ENCODE peak calls at places on chromosome 17, in six cellular contexts. One of them, this sample, is unnamed.

GRCh38 chr17:9204623-9205329 is 183.5 kb downstream of the NTN1 start:
- DNase-seq in GM12878: no peak
- DNase-seq in HEK293T: no peak
- DNase-seq in IMR-90: no peak
- DNase-seq in HepG2: no peak
- DNase-seq in K562: no peak
- DNase-seq in this sample: no peak

GRCh38 chr17:58270476-58271290 is 10.1 kb downstream of the MPO start:
- DNase-seq in GM12878: no peak
- DNase-seq in HEK293T: peak; percentile 12
- DNase-seq in IMR-90: no peak
- DNase-seq in HepG2: no peak
- DNase-seq in K562: peak; percentile 23
- DNase-seq in this sample: no peak

GRCh38 chr17:76452102-76452645 is 778 bp downstream of the UBE2O start:
- DNase-seq in GM12878: no peak
- DNase-seq in HEK293T: no peak
- DNase-seq in IMR-90: no peak
- DNase-seq in HepG2: no peak
- DNase-seq in K562: no peak
- DNase-seq in this sample: no peak

GRCh38 chr17:78961571-78961970 is 18.2 kb downstream of the LGALS3BP start:
- DNase-seq in GM12878: no peak
- DNase-seq in HEK293T: no peak
- DNase-seq in IMR-90: no peak
- DNase-seq in HepG2: no peak
- DNase-seq in K562: no peak
- DNase-seq in this sample: no peak

GRCh38 chr17:14797021-14797420 is 468.1 kb downstream of the PMP22 start:
- DNase-seq in GM12878: no peak
- DNase-seq in HEK293T: no peak
- DNase-seq in IMR-90: no peak
- DNase-seq in HepG2: no peak
- DNase-seq in K562: no peak
- DNase-seq in this sample: no peak

GRCh38 chr17:6066183-6066948 is 3.8 kb upstream of the WSCD1 start:
- DNase-seq in GM12878: no peak
- DNase-seq in HEK293T: no peak
- DNase-seq in IMR-90: no peak
- DNase-seq in HepG2: no peak
- DNase-seq in K562: no peak
- DNase-seq in this sample: no peak

GRCh38 chr17:66420961-66421371 is 118.6 kb downstream of the PRKCA start:
- DNase-seq in GM12878: no peak
- DNase-seq in HEK293T: no peak
- DNase-seq in IMR-90: peak; percentile 77
- DNase-seq in HepG2: peak; percentile 55
- DNase-seq in K562: no peak
- DNase-seq in this sample: no peak

GRCh38 chr17:4719684-4720221 is 9.3 kb downstream of the ARRB2 start:
- DNase-seq in GM12878: no peak
- DNase-seq in HEK293T: peak; percentile 30
- DNase-seq in IMR-90: no peak
- DNase-seq in HepG2: no peak
- DNase-seq in K562: no peak
- DNase-seq in this sample: peak; percentile 84

GRCh38 chr17:79789943-79790804 is 6.7 kb downstream of the CBX8 start:
- DNase-seq in GM12878: no peak
- DNase-seq in HEK293T: peak; percentile 67
- DNase-seq in IMR-90: no peak
- DNase-seq in HepG2: no peak
- DNase-seq in K562: peak; percentile 87
- DNase-seq in this sample: peak; percentile 95

GRCh38 chr17:37300683-37301082 is 75.1 kb upstream of the C17orf78 start:
- DNase-seq in GM12878: no peak
- DNase-seq in HEK293T: no peak
- DNase-seq in IMR-90: no peak
- DNase-seq in HepG2: no peak
- DNase-seq in K562: no peak
- DNase-seq in this sample: no peak

GRCh38 chr17:51860934-51861561 is 297.5 kb downstream of the CA10 start:
- DNase-seq in GM12878: no peak
- DNase-seq in HEK293T: peak; percentile 43
- DNase-seq in IMR-90: no peak
- DNase-seq in HepG2: peak; percentile 44
- DNase-seq in K562: peak; percentile 9
- DNase-seq in this sample: peak; percentile 50

GRCh38 chr17:70848785-70849184 is 679.5 kb downstream of the KCNJ2 start:
- DNase-seq in GM12878: no peak
- DNase-seq in HEK293T: no peak
- DNase-seq in IMR-90: peak; percentile 78
- DNase-seq in HepG2: no peak
- DNase-seq in K562: no peak
- DNase-seq in this sample: no peak

GRCh38 chr17:64411999-64412771 is 21.5 kb upstream of the PECAM1 start:
- DNase-seq in GM12878: no peak
- DNase-seq in HEK293T: no peak
- DNase-seq in IMR-90: no peak
- DNase-seq in HepG2: no peak
- DNase-seq in K562: no peak
- DNase-seq in this sample: no peak

GRCh38 chr17:79970576-79971068 is 65.0 kb downstream of the TBC1D16 start:
- DNase-seq in GM12878: no peak
- DNase-seq in HEK293T: peak; percentile 73
- DNase-seq in IMR-90: peak; percentile 10
- DNase-seq in HepG2: peak; percentile 77
- DNase-seq in K562: peak; percentile 48
- DNase-seq in this sample: peak; percentile 75

GRCh38 chr17:77131919-77132318 is 8.8 kb upstream of the SEC14L1 start:
- DNase-seq in GM12878: no peak
- DNase-seq in HEK293T: no peak
- DNase-seq in IMR-90: peak; percentile 70
- DNase-seq in HepG2: peak; percentile 78
- DNase-seq in K562: no peak
- DNase-seq in this sample: no peak

GRCh38 chr17:42536372-42537155 is 523 bp downstream of the NAGLU start:
- DNase-seq in GM12878: no peak
- DNase-seq in HEK293T: peak; percentile 78
- DNase-seq in IMR-90: peak; percentile 78
- DNase-seq in HepG2: peak; percentile 86
- DNase-seq in K562: peak; percentile 93
- DNase-seq in this sample: peak; percentile 81

GRCh38 chr17:4535667-4536258 is 19.4 kb downstream of the MYBBP1A start:
- DNase-seq in GM12878: no peak
- DNase-seq in HEK293T: no peak
- DNase-seq in IMR-90: no peak
- DNase-seq in HepG2: no peak
- DNase-seq in K562: no peak
- DNase-seq in this sample: no peak

GRCh38 chr17:59786536-59787319 is 79.3 kb downstream of the VMP1 start:
- DNase-seq in GM12878: peak; percentile 100
- DNase-seq in HEK293T: peak; percentile 68
- DNase-seq in IMR-90: peak; percentile 100
- DNase-seq in HepG2: peak; percentile 100
- DNase-seq in K562: peak; percentile 82
- DNase-seq in this sample: peak; percentile 81

GRCh38 chr17:63024201-63024600 is 58.2 kb downstream of the TANC2 start:
- DNase-seq in GM12878: no peak
- DNase-seq in HEK293T: no peak
- DNase-seq in IMR-90: no peak
- DNase-seq in HepG2: no peak
- DNase-seq in K562: no peak
- DNase-seq in this sample: no peak

GRCh38 chr17:63032141-63032540 is 66.1 kb downstream of the TANC2 start:
- DNase-seq in GM12878: no peak
- DNase-seq in HEK293T: no peak
- DNase-seq in IMR-90: no peak
- DNase-seq in HepG2: no peak
- DNase-seq in K562: no peak
- DNase-seq in this sample: peak; percentile 34

GRCh38 chr17:63024716-63025115 is 58.7 kb downstream of the TANC2 start:
- DNase-seq in GM12878: no peak
- DNase-seq in HEK293T: no peak
- DNase-seq in IMR-90: peak; percentile 42
- DNase-seq in HepG2: no peak
- DNase-seq in K562: no peak
- DNase-seq in this sample: no peak

GRCh38 chr17:63033142-63033541 is 67.1 kb downstream of the TANC2 start:
- DNase-seq in GM12878: no peak
- DNase-seq in HEK293T: no peak
- DNase-seq in IMR-90: no peak
- DNase-seq in HepG2: no peak
- DNase-seq in K562: no peak
- DNase-seq in this sample: no peak

GRCh38 chr17:63029520-63029919 is 63.5 kb downstream of the TANC2 start:
- DNase-seq in GM12878: no peak
- DNase-seq in HEK293T: no peak
- DNase-seq in IMR-90: peak; percentile 72
- DNase-seq in HepG2: no peak
- DNase-seq in K562: no peak
- DNase-seq in this sample: peak; percentile 16
- TF ChIP-seq BHLHE40 in GM12878: no peak
- TF ChIP-seq BHLHE40 in HEK293T: no peak
- TF ChIP-seq BHLHE40 in IMR-90: no peak
- TF ChIP-seq BHLHE40 in HepG2: no peak
- TF ChIP-seq BHLHE40 in K562: no peak
- TF ChIP-seq BHLHE40 in this sample: no peak

DNA sequence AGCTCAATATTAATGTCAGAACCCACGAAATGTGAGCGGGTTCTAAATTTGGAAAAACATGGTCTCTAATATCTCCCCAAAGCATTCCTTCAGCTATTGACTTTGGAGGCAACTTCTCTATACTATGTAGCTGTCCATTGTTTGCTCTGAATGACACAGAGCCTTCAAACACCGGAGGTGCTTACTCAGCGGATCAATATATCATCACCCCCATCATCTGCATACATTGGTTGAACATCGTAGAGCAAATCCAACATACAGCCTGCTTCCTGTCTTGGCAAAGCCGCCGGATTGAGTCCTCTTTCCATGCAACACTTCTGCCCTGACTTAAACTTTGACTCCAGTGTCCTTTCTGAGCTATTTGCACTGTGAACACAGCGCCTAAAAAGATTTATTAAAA is 61.3 kb downstream of the C17orf67 start:
- DNase-seq in GM12878: no peak
- DNase-seq in HEK293T: no peak
- DNase-seq in IMR-90: no peak
- DNase-seq in HepG2: peak; percentile 80
- DNase-seq in K562: no peak
- DNase-seq in this sample: no peak
- TF ChIP-seq BHLHE40 in GM12878: no peak
- TF ChIP-seq BHLHE40 in HEK293T: no peak
- TF ChIP-seq BHLHE40 in IMR-90: no peak
- TF ChIP-seq BHLHE40 in HepG2: no peak
- TF ChIP-seq BHLHE40 in K562: no peak
- TF ChIP-seq BHLHE40 in this sample: no peak

GRCh38 chr17:10224592-10225195 is 26.3 kb upstream of the GAS7 start:
- DNase-seq in GM12878: no peak
- DNase-seq in HEK293T: no peak
- DNase-seq in IMR-90: no peak
- DNase-seq in HepG2: no peak
- DNase-seq in K562: no peak
- DNase-seq in this sample: no peak

DNA sequence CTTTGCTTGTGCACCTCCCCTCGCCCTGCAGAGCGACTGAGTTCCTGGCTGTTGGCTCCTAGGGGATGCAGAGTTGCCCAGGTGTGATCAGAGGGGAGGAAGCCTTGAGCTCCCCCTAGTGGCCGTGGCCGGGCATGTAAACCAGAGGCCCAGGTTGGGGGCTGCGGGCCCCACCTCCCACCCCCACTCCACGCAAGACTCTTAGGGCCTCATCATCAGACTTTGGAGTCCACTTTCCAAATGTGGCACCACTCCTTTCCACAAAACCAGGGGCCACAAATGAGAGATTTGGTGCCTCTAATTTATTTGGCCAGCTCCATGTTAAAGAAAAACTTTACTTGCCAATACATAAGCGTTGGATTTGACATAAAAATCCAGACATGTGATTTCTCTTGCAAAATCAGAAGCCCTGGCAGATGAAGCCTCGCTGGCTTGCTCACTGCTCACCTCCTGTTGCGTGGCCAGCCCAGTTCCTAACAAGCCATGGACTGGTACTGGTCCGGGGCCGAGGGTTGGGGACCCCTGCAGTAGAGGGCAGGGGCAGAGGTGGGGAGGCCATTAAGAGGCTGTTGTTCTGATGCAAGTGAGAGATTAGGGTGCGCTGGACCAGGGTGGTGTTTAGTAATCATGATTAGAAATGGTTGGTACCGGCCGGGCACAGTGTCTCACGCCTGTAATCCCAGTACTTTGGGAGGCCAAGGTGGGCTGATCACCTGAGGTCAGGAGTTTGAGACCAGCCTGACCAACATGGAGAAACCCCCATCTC is 28.7 kb upstream of the GAS7 start:
- DNase-seq in GM12878: no peak
- DNase-seq in HEK293T: peak; percentile 75
- DNase-seq in IMR-90: peak; percentile 22
- DNase-seq in HepG2: peak; percentile 16
- DNase-seq in K562: peak; percentile 58
- DNase-seq in this sample: peak; percentile 55
- TF ChIP-seq BHLHE40 in GM12878: no peak
- TF ChIP-seq BHLHE40 in HEK293T: no peak
- TF ChIP-seq BHLHE40 in IMR-90: no peak
- TF ChIP-seq BHLHE40 in HepG2: no peak
- TF ChIP-seq BHLHE40 in K562: no peak
- TF ChIP-seq BHLHE40 in this sample: no peak

GRCh38 chr17:63382136-63382535 is 64.0 kb downstream of the CYB561 start:
- DNase-seq in GM12878: no peak
- DNase-seq in HEK293T: no peak
- DNase-seq in IMR-90: no peak
- DNase-seq in HepG2: no peak
- DNase-seq in K562: no peak
- DNase-seq in this sample: no peak

GRCh38 chr17:63378411-63379076 is 67.6 kb downstream of the CYB561 start:
- DNase-seq in GM12878: no peak
- DNase-seq in HEK293T: no peak
- DNase-seq in IMR-90: no peak
- DNase-seq in HepG2: no peak
- DNase-seq in K562: no peak
- DNase-seq in this sample: no peak

GRCh38 chr17:63382826-63383225 is 63.3 kb downstream of the CYB561 start:
- DNase-seq in GM12878: no peak
- DNase-seq in HEK293T: no peak
- DNase-seq in IMR-90: peak; percentile 71
- DNase-seq in HepG2: no peak
- DNase-seq in K562: no peak
- DNase-seq in this sample: no peak

GRCh38 chr17:63376949-63377348 is 69.2 kb downstream of the CYB561 start:
- DNase-seq in GM12878: no peak
- DNase-seq in HEK293T: no peak
- DNase-seq in IMR-90: no peak
- DNase-seq in HepG2: no peak
- DNase-seq in K562: no peak
- DNase-seq in this sample: no peak

GRCh38 chr17:63381101-63381729 is 64.9 kb downstream of the CYB561 start:
- DNase-seq in GM12878: no peak
- DNase-seq in HEK293T: no peak
- DNase-seq in IMR-90: peak; percentile 82
- DNase-seq in HepG2: no peak
- DNase-seq in K562: peak; percentile 75
- DNase-seq in this sample: no peak
- TF ChIP-seq BHLHE40 in GM12878: no peak
- TF ChIP-seq BHLHE40 in HEK293T: no peak
- TF ChIP-seq BHLHE40 in IMR-90: no peak
- TF ChIP-seq BHLHE40 in HepG2: no peak
- TF ChIP-seq BHLHE40 in K562: peak; percentile 56
- TF ChIP-seq BHLHE40 in this sample: no peak